ENCODE peak calls at places on chromosomes 11 and 22, in eight cellular contexts. E is SHP77; T is neuronal stem cell; U is naive thymus-derived CD8-positive, alpha-beta T cell; G is fibroblast of pulmonary artery; R is AG09319; I is pancreas; X is astrocyte of the spinal cord. M is an unnamed sample.

GRCh38 chr11:64186205-64187165 is 514 bp downstream of the STIP1 start:
- DNase-seq in G (no peak), X (no peak), T (no peak), R (no peak), U (peak), I (peak), E (no peak), M (no peak)

GRCh38 chr11:62811659-62812058 is 6.4 kb upstream of the NXF1 start:
- DNase-seq in T (no peak), X (no peak), E (no peak), I (no peak), U (no peak), G (no peak), R (no peak), M (no peak)

GRCh38 chr11:69287968-69288882 is 5.7 kb upstream of the MYEOV start:
- DNase-seq in X (no peak), E (no peak), G (no peak), R (no peak), I (no peak), T (no peak), U (no peak), M (no peak)

GRCh38 chr11:10641314-10642206 is 52.0 kb downstream of the IRAG1 start:
- DNase-seq in U (no peak), G (no peak), I (no peak), T (no peak), R (no peak), E (no peak), X (no peak), M (peak)

GRCh38 chr11:104148074-104148473 is 15.9 kb downstream of the PDGFD start:
- DNase-seq in R (no peak), G (peak), U (no peak), X (peak), T (no peak), E (no peak), I (no peak), M (no peak)

GRCh38 chr22:20386972-20387371 is 7.0 kb upstream of the ZNF74 start:
- DNase-seq in R (no peak), G (no peak), T (no peak), U (no peak), E (no peak), I (no peak), X (no peak), M (no peak)

GRCh38 chr22:27663812-27664211 is 137.7 kb downstream of the MN1 start:
- DNase-seq in X (no peak), G (peak), U (no peak), I (no peak), E (no peak), T (no peak), R (no peak), M (no peak)

GRCh38 chr11:127017482-127017881 is 16.9 kb upstream of the KIRREL3 start:
- DNase-seq in U (no peak), G (peak), R (no peak), I (no peak), X (peak), E (no peak), T (peak), M (no peak)

GRCh38 chr11:130001491-130002351 is 914 bp downstream of the PRDM10 start:
- DNase-seq in U (no peak), G (peak), I (no peak), E (peak), R (no peak), T (peak), X (peak), M (peak)

GRCh38 chr11:110128161-110128560 is 35.0 kb downstream of the ZC3H12C start:
- DNase-seq in U (no peak), G (peak), E (no peak), R (peak), X (peak), I (no peak), T (peak), M (no peak)

GRCh38 chr22:41544671-41545476 is 604 bp upstream of the POLR3H start:
- DNase-seq in X (no peak), R (no peak), U (no peak), E (no peak), G (no peak), T (no peak), I (no peak), M (no peak)

GRCh38 chr11:14587203-14587602 is 56.4 kb upstream of the PDE3B start:
- DNase-seq in R (no peak), T (no peak), X (no peak), E (no peak), U (no peak), G (peak), I (no peak), M (no peak)

GRCh38 chr22:49934144-49934890 is 15.9 kb downstream of the CRELD2 start:
- DNase-seq in R (no peak), I (peak), T (no peak), G (no peak), X (peak), U (peak), E (no peak), M (no peak)

GRCh38 chr11:130103296-130103814 is 33.7 kb downstream of the APLP2 start:
- DNase-seq in E (no peak), X (peak), I (no peak), T (no peak), R (peak), G (peak), U (no peak), M (no peak)

GRCh38 chr11:61083601-61084147 is 18.6 kb upstream of the CD5 start:
- DNase-seq in R (no peak), I (no peak), U (no peak), T (no peak), G (no peak), X (no peak), E (no peak), M (no peak)

GRCh38 chr11:27040302-27041115 is at the start of gene BBOX1:
- DNase-seq in R (no peak), T (no peak), X (no peak), U (no peak), G (peak), E (no peak), I (peak), M (no peak)

GRCh38 chr11:94473177-94473799 is 20.4 kb downstream of the MRE11 start:
- DNase-seq in T (no peak), G (peak), X (peak), E (no peak), I (no peak), U (no peak), R (no peak), M (peak)

GRCh38 chr11:24588075-24588474 is 91.2 kb downstream of the LUZP2 start:
- DNase-seq in R (no peak), E (no peak), I (no peak), X (peak), U (no peak), T (no peak), G (peak), M (no peak)

GRCh38 chr11:109859325-109859724 is 233.9 kb upstream of the ZC3H12C start:
- DNase-seq in U (no peak), X (peak), R (no peak), E (no peak), T (no peak), G (peak), I (no peak), M (no peak)

GRCh38 chr22:27749597-27750225 is 51.8 kb downstream of the MN1 start:
- DNase-seq in X (peak), I (no peak), U (no peak), E (no peak), T (no peak), G (peak), R (no peak), M (no peak)

GRCh38 chr11:1879941-1880720 is 11.6 kb downstream of the PRR33 start:
- DNase-seq in I (peak), U (no peak), R (no peak), X (peak), T (no peak), G (peak), E (no peak), M (no peak)

GRCh38 chr11:121721961-121722360 is 269.2 kb upstream of the SORL1-AS1 start:
- DNase-seq in R (no peak), U (no peak), G (no peak), X (no peak), I (no peak), T (no peak), E (no peak), M (no peak)

GRCh38 chr22:46303347-46303965 is 6.8 kb downstream of the GTSE1 start:
- DNase-seq in T (no peak), R (no peak), X (peak), E (no peak), U (no peak), I (no peak), G (no peak), M (no peak)

GRCh38 chr22:21942407-21942895 is 10.2 kb downstream of the PPM1F start:
- DNase-seq in R (peak), U (no peak), G (peak), T (no peak), E (no peak), I (peak), X (peak), M (no peak)

GRCh38 chr11:350723-351255 is 18.5 kb upstream of the B4GALNT4 start:
- DNase-seq in U (no peak), E (no peak), G (no peak), I (no peak), T (no peak), R (no peak), X (no peak), M (peak)

GRCh38 chr11:113693030-113693429 is 13.1 kb downstream of the TMPRSS5 start:
- DNase-seq in E (no peak), G (no peak), X (no peak), R (no peak), I (no peak), U (no peak), T (no peak), M (no peak)

GRCh38 chr22:37203354-37204044 is 8.8 kb downstream of the SSTR3 start:
- DNase-seq in T (no peak), R (no peak), G (no peak), X (no peak), U (no peak), I (no peak), E (no peak), M (no peak)

GRCh38 chr11:126147268-126148111 is 64.0 kb downstream of the RPUSD4 start:
- DNase-seq in G (no peak), R (no peak), T (peak), U (no peak), X (no peak), E (no peak), I (no peak), M (no peak)

GRCh38 chr11:130198292-130198691 is 38.7 kb downstream of the ST14 start:
- DNase-seq in G (no peak), T (no peak), E (no peak), I (no peak), R (no peak), X (no peak), U (no peak), M (no peak)

GRCh38 chr11:72635931-72636330 is 38.3 kb downstream of the PDE2A start:
- DNase-seq in T (no peak), G (no peak), I (no peak), U (no peak), E (no peak), R (no peak), X (no peak), M (no peak)

GRCh38 chr22:20867179-20868099 is 8.6 kb downstream of the SNAP29 start:
- DNase-seq in I (peak), E (no peak), X (no peak), U (no peak), R (no peak), T (peak), G (peak), M (no peak)

GRCh38 chr11:19919050-19919561 is 206.5 kb downstream of the NAV2 start:
- DNase-seq in I (peak), T (no peak), E (no peak), R (peak), G (peak), U (no peak), X (peak), M (no peak)

GRCh38 chr11:43573233-43573632 is 107.3 kb upstream of the HSD17B12 start:
- DNase-seq in G (peak), E (peak), T (no peak), I (no peak), R (no peak), U (no peak), X (no peak), M (no peak)

GRCh38 chr22:28282346-28282745 is 363.3 kb upstream of the PITPNB start:
- DNase-seq in G (peak), R (peak), I (no peak), E (no peak), X (peak), T (no peak), U (no peak), M (no peak)

GRCh38 chr11:35077709-35078695 is 61.0 kb upstream of the CD44 start:
- DNase-seq in R (no peak), T (no peak), X (peak), U (peak), G (peak), E (no peak), I (no peak), M (peak)

GRCh38 chr11:111378773-111379499 is at the start of gene POU2AF1:
- DNase-seq in G (peak), I (no peak), T (no peak), E (no peak), U (peak), X (peak), R (peak), M (peak)

GRCh38 chr11:16456366-16456765 is 100.0 kb upstream of the SOX6 start:
- DNase-seq in X (no peak), E (no peak), U (no peak), I (no peak), G (no peak), R (no peak), T (no peak), M (no peak)

GRCh38 chr11:23288001-23288783 is 427.9 kb upstream of the CCDC179 start:
- DNase-seq in R (peak), T (no peak), I (no peak), X (peak), U (no peak), E (no peak), G (no peak), M (no peak)

GRCh38 chr11:68691402-68691784 is 7.0 kb downstream of the GAL start:
- DNase-seq in I (no peak), E (no peak), R (no peak), U (no peak), T (no peak), X (no peak), G (no peak), M (no peak)